ENCODE peak calls at places on chromosome 18, in seven cellular contexts. J is mesenchymal stem cell; H is mesendoderm; L is CD8-positive, alpha-beta memory T cell; Y is tibial artery; X is colonic mucosa; T is HepG2. U is an unnamed sample.

GRCh38 chr18:59900222-59901128 is 679 bp downstream of the PMAIP1 start:
- DNase-seq in J (peak; percentile 92), H (peak; percentile 87), L (peak; percentile 76), Y (no peak), X (peak; percentile 59), T (no peak), U (peak; percentile 81)

GRCh38 chr18:53165770-53166169 is 825.8 kb downstream of the DCC start:
- DNase-seq in J (no peak), H (no peak), L (no peak), Y (no peak), X (no peak), T (no peak), U (no peak)

GRCh38 chr18:66872277-66872676 is 268.4 kb upstream of the CDH19 start:
- DNase-seq in J (peak; percentile 9), H (no peak), L (no peak), Y (no peak), X (no peak), T (no peak), U (no peak)

GRCh38 chr18:24234330-24234729 is 95.5 kb downstream of the CABYR start:
- DNase-seq in J (no peak), H (no peak), L (no peak), Y (no peak), X (no peak), T (peak; percentile 5), U (peak; percentile 41)

GRCh38 chr18:3012306-3012919 is 531 bp downstream of the LPIN2 start:
- DNase-seq in J (peak; percentile 42), H (peak; percentile 33), L (peak; percentile 55), Y (peak; percentile 41), X (peak; percentile 50), T (no peak), U (peak; percentile 36)

GRCh38 chr18:9842446-9842845 is 43.3 kb upstream of the TXNDC2 start:
- DNase-seq in J (no peak), H (no peak), L (no peak), Y (no peak), X (no peak), T (no peak), U (no peak)

GRCh38 chr18:63307555-63308200 is 11.9 kb downstream of the BCL2 start:
- DNase-seq in J (peak; percentile 50), H (no peak), L (no peak), Y (no peak), X (no peak), T (no peak), U (no peak)

GRCh38 chr18:37922162-37922561 is 356.6 kb upstream of the CELF4 start:
- DNase-seq in J (no peak), H (no peak), L (no peak), Y (no peak), X (no peak), T (no peak), U (no peak)

GRCh38 chr18:78672862-78673446 is 306.7 kb upstream of the SALL3 start:
- DNase-seq in J (no peak), H (no peak), L (no peak), Y (no peak), X (no peak), T (no peak), U (no peak)

DNA sequence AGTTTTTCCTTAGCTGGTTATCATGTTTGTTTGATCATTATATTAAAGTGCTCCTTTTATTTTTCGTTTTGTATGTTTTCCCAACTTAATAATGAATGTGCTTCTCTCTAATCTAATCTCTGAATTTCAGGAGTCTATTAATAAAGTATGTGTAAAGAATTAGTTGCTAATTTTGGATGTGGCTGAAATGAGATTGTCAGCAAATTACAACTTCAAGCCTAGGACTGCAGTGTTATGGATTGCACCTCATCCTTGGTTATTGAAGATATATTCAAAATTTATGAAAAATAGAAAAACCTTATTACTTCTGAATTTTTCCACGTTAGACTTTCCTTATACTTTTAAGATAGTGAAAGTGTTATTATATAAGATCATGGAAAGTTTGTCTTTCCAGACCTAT is 227.7 kb downstream of the NEDD4L start:
- DNase-seq in J (no peak), H (no peak), L (no peak), Y (no peak), X (no peak), T (no peak), U (no peak)
- H3K4me1 ChIP-seq in J (peaks cover 11% of the 10 kb centered on the region), H (no peaks in the 10 kb centered on the region), L (peaks cover 11% of the 10 kb centered on the region), Y (no peaks in the 10 kb centered on the region), X (no peaks in the 10 kb centered on the region), T (peaks cover 30% of the 10 kb centered on the region), U (peaks cover 8% of the 10 kb centered on the region)

GRCh38 chr18:26736301-26736700 is 129.2 kb downstream of the AQP4 start:
- DNase-seq in J (no peak), H (no peak), L (no peak), Y (no peak), X (no peak), T (no peak), U (no peak)

GRCh38 chr18:26729439-26729838 is 136.1 kb downstream of the AQP4 start:
- DNase-seq in J (no peak), H (no peak), L (no peak), Y (no peak), X (no peak), T (no peak), U (no peak)

GRCh38 chr18:26738706-26739105 is 126.8 kb downstream of the AQP4 start:
- DNase-seq in J (no peak), H (no peak), L (no peak), Y (no peak), X (no peak), T (no peak), U (no peak)

DNA sequence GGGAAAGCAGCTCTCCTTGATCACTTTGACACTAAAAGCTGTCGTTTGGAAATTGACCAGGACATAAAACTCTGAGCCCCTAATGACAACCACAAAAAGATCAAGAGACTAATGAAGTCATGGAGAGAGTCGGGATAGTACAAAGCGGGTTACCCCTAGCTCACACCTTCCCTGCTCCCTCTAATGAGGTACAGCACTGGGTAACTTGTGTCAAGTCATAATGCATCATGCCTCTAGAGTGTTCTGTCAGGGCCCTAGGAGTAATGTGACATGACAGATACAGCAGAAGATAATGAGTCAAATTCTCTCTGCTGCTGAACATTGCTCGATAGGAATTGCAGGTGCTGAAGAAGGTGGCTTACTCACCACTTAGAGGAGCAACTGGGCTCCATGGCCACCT is 130.7 kb downstream of the AQP4 start:
- DNase-seq in J (no peak), H (no peak), L (no peak), Y (no peak), X (no peak), T (no peak), U (no peak)
- H3K27ac ChIP-seq in J (no peak overlapping the region), H (no peak overlapping the region), L (no peak overlapping the region), Y (no peak overlapping the region), X (no peak overlapping the region), T (no peak overlapping the region), U (no peak overlapping the region)

GRCh38 chr18:58251416-58251815 is 207.4 kb downstream of the NEDD4L start:
- DNase-seq in J (no peak), H (no peak), L (no peak), Y (no peak), X (no peak), T (no peak), U (no peak)

GRCh38 chr18:58253318-58253717 is 209.3 kb downstream of the NEDD4L start:
- DNase-seq in J (no peak), H (no peak), L (no peak), Y (no peak), X (no peak), T (no peak), U (no peak)

GRCh38 chr18:58249677-58250076 is 205.7 kb downstream of the NEDD4L start:
- DNase-seq in J (no peak), H (no peak), L (no peak), Y (no peak), X (no peak), T (no peak), U (no peak)

GRCh38 chr18:58253871-58254270 is 209.8 kb downstream of the NEDD4L start:
- DNase-seq in J (no peak), H (peak; percentile 38), L (no peak), Y (no peak), X (no peak), T (no peak), U (no peak)

GRCh38 chr18:58252166-58252565 is 208.1 kb downstream of the NEDD4L start:
- DNase-seq in J (peak; percentile 41), H (no peak), L (no peak), Y (no peak), X (no peak), T (no peak), U (no peak)
- H3K36me3 ChIP-seq in J (peaks cover 22% of the 10 kb centered on the region), H (no peaks in the 10 kb centered on the region), L (no peaks in the 10 kb centered on the region), Y (no peaks in the 10 kb centered on the region), X (no peaks in the 10 kb centered on the region), T (peaks cover 38% of the 10 kb centered on the region), U (peaks cover 3% of the 10 kb centered on the region)

GRCh38 chr18:44723366-44723765 is 42.7 kb downstream of the SETBP1 start:
- DNase-seq in J (no peak), H (no peak), L (no peak), Y (no peak), X (no peak), T (no peak), U (no peak)
- H3K4me1 ChIP-seq in J (peaks cover 8% of the 10 kb centered on the region), H (peaks cover 38% of the 10 kb centered on the region), L (peaks cover 45% of the 10 kb centered on the region), Y (peaks cover 27% of the 10 kb centered on the region), X (no peaks in the 10 kb centered on the region), T (no peaks in the 10 kb centered on the region), U (peaks cover 20% of the 10 kb centered on the region)

DNA sequence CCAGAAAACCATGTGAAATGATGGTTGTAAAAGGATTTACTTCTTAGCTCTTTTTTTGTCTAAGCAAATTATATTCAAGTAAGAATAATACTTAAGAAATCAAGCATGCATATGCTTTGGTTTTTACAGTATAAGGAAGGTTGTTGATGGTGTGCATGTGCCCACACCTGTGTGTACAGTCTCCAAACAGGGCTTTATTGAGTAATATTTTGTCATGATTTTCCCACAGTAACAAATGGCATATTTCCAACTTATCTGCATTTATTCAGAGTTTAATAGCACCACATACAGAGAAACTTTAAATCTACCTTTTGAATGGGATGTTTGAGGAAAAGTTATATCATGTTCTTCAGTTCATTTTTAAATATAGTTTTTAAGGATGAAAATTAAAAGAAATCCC is 76.5 kb upstream of the DSG1 start:
- DNase-seq in J (no peak), H (no peak), L (no peak), Y (no peak), X (no peak), T (no peak), U (peak; percentile 26)
- H3K27ac ChIP-seq in J (peak overlapping the region; percentile 25), H (no peak overlapping the region), L (no peak overlapping the region), Y (no peak overlapping the region), X (peak overlapping the region; percentile 66), T (peak overlapping the region; percentile 94), U (no peak overlapping the region)

GRCh38 chr18:21706386-21706865 is 1.9 kb upstream of the ABHD3 start:
- DNase-seq in J (no peak), H (no peak), L (no peak), Y (no peak), X (no peak), T (no peak), U (no peak)
- H3K36me3 ChIP-seq in J (no peaks in the 10 kb centered on the region), H (no peaks in the 10 kb centered on the region), L (peaks cover 5% of the 10 kb centered on the region), Y (no peaks in the 10 kb centered on the region), X (no peaks in the 10 kb centered on the region), T (peaks cover 4% of the 10 kb centered on the region), U (no peaks in the 10 kb centered on the region)

GRCh38 chr18:50170004-50170403 is 24.9 kb downstream of the MYO5B start:
- DNase-seq in J (no peak), H (no peak), L (no peak), Y (no peak), X (no peak), T (no peak), U (no peak)

GRCh38 chr18:50172367-50172766 is 22.6 kb downstream of the MYO5B start:
- DNase-seq in J (no peak), H (no peak), L (no peak), Y (no peak), X (no peak), T (no peak), U (no peak)

GRCh38 chr18:50163505-50163904 is 31.4 kb downstream of the MYO5B start:
- DNase-seq in J (no peak), H (no peak), L (no peak), Y (no peak), X (no peak), T (no peak), U (no peak)

GRCh38 chr18:50169149-50169548 is 25.8 kb downstream of the MYO5B start:
- DNase-seq in J (no peak), H (no peak), L (no peak), Y (no peak), X (no peak), T (no peak), U (no peak)
- H3K4me1 ChIP-seq in J (no peaks in the 10 kb centered on the region), H (no peaks in the 10 kb centered on the region), L (no peaks in the 10 kb centered on the region), Y (no peaks in the 10 kb centered on the region), X (no peaks in the 10 kb centered on the region), T (no peaks in the 10 kb centered on the region), U (no peaks in the 10 kb centered on the region)

U was measured in small intestine.